ENCODE peak calls at places on chromosomes 7 and 10, in five cellular contexts. U, E, R, Q and P are unnamed samples.

GRCh38 chr7:2894118-2894940 is 50.2 kb upstream of the GNA12 start:
- DNase-seq in U (no peak), Q (no peak), R (no peak), E (no peak), P (no peak)

GRCh38 chr10:17961551-17962422 is 10.1 kb downstream of the SLC39A12 start:
- DNase-seq in R (no peak), E (no peak), Q (no peak), U (no peak), P (no peak)

GRCh38 chr10:88995156-88995876 is 4.7 kb downstream of the FAS start:
- DNase-seq in E (no peak), R (no peak), U (no peak), Q (no peak), P (no peak)

GRCh38 chr7:537911-538634 is 18.4 kb upstream of the PDGFA start:
- DNase-seq in R (peak), Q (no peak), U (peak), E (no peak), P (no peak)

GRCh38 chr7:91263359-91264082 is 712 bp upstream of the FZD1 start:
- DNase-seq in U (no peak), Q (no peak), R (peak), E (peak), P (no peak)

GRCh38 chr7:156819733-156820295 is 73.2 kb downstream of the LMBR1 start:
- DNase-seq in Q (no peak), U (no peak), R (no peak), E (no peak), P (no peak)

GRCh38 chr10:44053391-44053790 is 331.5 kb downstream of the CXCL12 start:
- DNase-seq in U (no peak), E (no peak), Q (no peak), R (no peak), P (no peak)

GRCh38 chr7:36652431-36652830 is 71.9 kb downstream of the AOAH start:
- DNase-seq in U (no peak), Q (no peak), R (no peak), E (no peak), P (no peak)

GRCh38 chr7:38673795-38674194 is 42.6 kb upstream of the AMPH start:
- DNase-seq in E (no peak), U (peak), Q (no peak), R (no peak), P (no peak)

GRCh38 chr7:29826904-29827303 is 20.6 kb downstream of the WIPF3 start:
- DNase-seq in U (no peak), E (no peak), R (no peak), Q (no peak), P (no peak)

GRCh38 chr10:126667568-126667967 is 2.9 kb downstream of the C10orf90 start:
- DNase-seq in R (no peak), Q (no peak), U (no peak), E (no peak), P (no peak)

GRCh38 chr10:30999084-30999712 is 32.5 kb downstream of the ZNF438 start:
- DNase-seq in U (no peak), Q (no peak), E (no peak), R (no peak), P (no peak)

GRCh38 chr10:62980697-62981495 is 152.2 kb upstream of the NRBF2 start:
- DNase-seq in U (no peak), Q (no peak), E (no peak), R (no peak), P (no peak)

GRCh38 chr7:4845740-4846142 is 16.1 kb downstream of the PAPOLB start:
- DNase-seq in E (peak), R (peak), Q (peak), U (no peak), P (no peak)

GRCh38 chr7:3283130-3283704 is 17.8 kb upstream of the SDK1 start:
- DNase-seq in U (no peak), Q (no peak), E (no peak), R (no peak), P (no peak)

GRCh38 chr10:68601490-68602265 is 41.5 kb downstream of the TET1 start:
- DNase-seq in Q (no peak), E (no peak), U (no peak), R (no peak), P (no peak)

GRCh38 chr10:77643795-77644468 is 6.3 kb upstream of the KCNMA1 start:
- DNase-seq in Q (no peak), E (peak), U (peak), R (peak), P (no peak)

GRCh38 chr10:119189811-119190282 is 11.2 kb upstream of the PRDX3 start:
- DNase-seq in U (no peak), E (no peak), R (no peak), Q (no peak), P (no peak)

GRCh38 chr7:129702316-129702715 is 90.8 kb downstream of the NRF1 start:
- DNase-seq in R (no peak), E (no peak), U (no peak), Q (no peak), P (no peak)

GRCh38 chr7:100477871-100478248 is 1.2 kb downstream of the TSC22D4 start:
- DNase-seq in R (no peak), U (no peak), Q (no peak), E (no peak), P (no peak)

GRCh38 chr10:86815035-86815617 is 58.7 kb downstream of the BMPR1A start:
- DNase-seq in R (no peak), U (no peak), Q (no peak), E (no peak), P (no peak)

GRCh38 chr10:75400769-75401568 is 595 bp downstream of the ZNF503 start:
- DNase-seq in U (peak), R (peak), E (peak), Q (no peak), P (no peak)

GRCh38 chr7:111903797-111904196 is 302.4 kb downstream of the DOCK4 start:
- DNase-seq in Q (no peak), R (no peak), E (no peak), U (no peak), P (no peak)

GRCh38 chr7:28686418-28686800 is 271.7 kb downstream of the TRIL start:
- DNase-seq in R (peak), Q (no peak), U (peak), E (no peak), P (no peak)

GRCh38 chr7:139618482-139619366 is 95.2 kb downstream of the CLEC2L start:
- DNase-seq in E (peak), R (peak), Q (no peak), U (peak), P (peak)

GRCh38 chr7:111855842-111856227 is 293.5 kb upstream of the IMMP2L start:
- DNase-seq in E (peak), U (no peak), Q (no peak), R (peak), P (no peak)

GRCh38 chr10:27464993-27465392 is 39.1 kb upstream of the RAB18 start:
- DNase-seq in Q (no peak), E (no peak), U (no peak), R (no peak), P (no peak)

GRCh38 chr10:68831961-68832455 is 4.7 kb downstream of the STOX1 start:
- DNase-seq in Q (no peak), E (no peak), U (no peak), R (no peak), P (no peak)

GRCh38 chr10:60661627-60662026 is 116.7 kb upstream of the CDK1 start:
- DNase-seq in E (no peak), Q (no peak), R (no peak), U (peak), P (no peak)

GRCh38 chr10:89810908-89811515 is 109.6 kb downstream of the KIF20B start:
- DNase-seq in E (no peak), R (no peak), U (no peak), Q (no peak), P (no peak)

GRCh38 chr7:92461027-92462003 is 14.0 kb downstream of the GATAD1 start:
- DNase-seq in R (peak), E (peak), Q (no peak), U (no peak), P (no peak)

GRCh38 chr10:95814011-95814727 is 58.2 kb downstream of the ENTPD1 start:
- DNase-seq in Q (no peak), R (no peak), U (peak), E (no peak), P (no peak)

GRCh38 chr7:153887756-153888591 is 164.2 kb upstream of the DPP6 start:
- DNase-seq in R (peak), Q (no peak), E (no peak), U (no peak), P (no peak)

GRCh38 chr7:69568266-69568665 is 30.0 kb upstream of the AUTS2 start:
- DNase-seq in R (no peak), Q (no peak), E (no peak), U (no peak), P (no peak)

GRCh38 chr10:101961591-101962498 is 94.1 kb downstream of the ARMH3 start:
- DNase-seq in Q (no peak), R (no peak), U (no peak), E (no peak), P (no peak)

GRCh38 chr10:69061305-69062161 is 26.4 kb upstream of the SRGN start:
- DNase-seq in U (peak), Q (peak), E (no peak), R (no peak), P (no peak)

GRCh38 chr10:87504667-87505365 is at the start of gene MINPP1:
- DNase-seq in Q (peak), E (peak), R (peak), U (peak), P (peak)

GRCh38 chr10:49174261-49174925 is 13.8 kb downstream of the TMEM273 start:
- DNase-seq in E (no peak), Q (peak), U (no peak), R (no peak), P (no peak)
- H3K27ac ChIP-seq in E (no peak), Q (no peak), U (no peak), R (no peak), P (no peak)

DNA sequence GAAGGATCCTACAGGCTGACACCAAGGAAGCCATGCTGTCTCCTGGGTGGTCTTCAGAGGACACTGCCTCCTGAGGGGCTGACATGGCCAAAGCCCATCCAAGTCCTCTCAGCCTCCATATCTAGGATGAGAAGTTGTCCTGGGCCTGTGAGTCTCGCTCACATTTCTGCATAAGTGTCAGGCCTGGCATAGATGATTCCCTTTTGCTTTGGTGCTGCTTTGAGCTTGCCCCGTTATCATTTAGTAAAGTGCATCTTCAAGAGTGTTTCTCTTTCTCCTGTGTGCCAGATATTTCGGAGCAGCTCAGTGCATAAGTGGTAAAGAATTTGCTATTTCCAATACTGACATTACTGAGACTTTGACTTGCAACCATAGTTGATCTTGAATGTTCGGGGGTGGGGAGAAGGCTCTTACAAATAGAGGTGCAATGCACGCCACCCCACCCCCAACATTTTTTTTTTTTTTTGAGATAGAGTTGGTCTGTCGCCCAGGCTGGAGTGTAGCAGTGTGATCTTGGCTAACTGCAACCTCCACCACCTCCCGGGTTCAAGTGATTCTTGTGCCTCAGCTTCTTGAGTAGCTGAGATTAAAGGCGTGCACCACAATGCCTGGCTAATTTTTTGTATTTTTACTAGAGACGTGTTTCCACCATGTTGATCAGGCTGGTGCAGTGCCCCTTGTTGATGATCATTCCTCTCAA is 9.1 kb downstream of the PTER start:
- DNase-seq in R (no peak), E (no peak), Q (no peak), U (no peak), P (no peak)
- H3K27ac ChIP-seq in R (no peak), E (no peak), Q (no peak), U (no peak), P (no peak)

GRCh38 chr10:51000164-51000563 is 74.1 kb upstream of the PRKG1 start:
- DNase-seq in Q (no peak), U (no peak), R (no peak), E (no peak), P (no peak)
- H3K27ac ChIP-seq in Q (peak), U (no peak), R (no peak), E (no peak), P (no peak)

DNA sequence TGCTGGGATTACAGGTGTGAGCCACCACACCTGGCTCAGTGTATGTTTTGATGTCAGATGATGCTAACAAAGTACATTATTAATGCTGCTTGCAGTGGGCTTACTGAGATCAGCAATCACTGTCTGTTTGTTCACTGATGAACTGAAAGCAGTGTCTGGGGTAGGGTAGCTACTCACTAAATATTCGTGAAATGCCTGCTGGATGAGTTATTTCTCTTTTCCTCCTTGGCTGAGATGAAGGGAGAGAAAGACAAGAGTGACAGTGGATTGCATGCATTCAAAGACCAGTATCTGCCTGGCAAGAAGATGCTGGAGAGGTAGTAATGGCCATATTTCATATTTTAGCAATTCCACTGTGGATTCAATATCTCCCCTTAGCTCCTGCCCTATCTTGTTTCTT is 32.3 kb downstream of the FAM107B start:
- DNase-seq in Q (no peak), R (no peak), E (no peak), U (no peak), P (no peak)
- H3K27ac ChIP-seq in Q (peak), R (no peak), E (no peak), U (no peak), P (no peak)

GRCh38 chr7:7970113-7970619 is 1.6 kb downstream of the GLCCI1 start:
- DNase-seq in U (no peak), Q (no peak), R (peak), E (peak), P (no peak)

GRCh38 chr7:7966141-7966734 is 2.4 kb upstream of the GLCCI1 start:
- DNase-seq in Q (no peak), U (no peak), R (no peak), E (no peak), P (no peak)

GRCh38 chr7:7968544-7969305 is at the start of gene GLCCI1:
- DNase-seq in E (peak), Q (peak), R (peak), U (peak), P (peak)

GRCh38 chr7:7969306-7970112 is 913 bp downstream of the GLCCI1 start:
- DNase-seq in E (peak), Q (peak), R (peak), U (peak), P (peak)

DNA sequence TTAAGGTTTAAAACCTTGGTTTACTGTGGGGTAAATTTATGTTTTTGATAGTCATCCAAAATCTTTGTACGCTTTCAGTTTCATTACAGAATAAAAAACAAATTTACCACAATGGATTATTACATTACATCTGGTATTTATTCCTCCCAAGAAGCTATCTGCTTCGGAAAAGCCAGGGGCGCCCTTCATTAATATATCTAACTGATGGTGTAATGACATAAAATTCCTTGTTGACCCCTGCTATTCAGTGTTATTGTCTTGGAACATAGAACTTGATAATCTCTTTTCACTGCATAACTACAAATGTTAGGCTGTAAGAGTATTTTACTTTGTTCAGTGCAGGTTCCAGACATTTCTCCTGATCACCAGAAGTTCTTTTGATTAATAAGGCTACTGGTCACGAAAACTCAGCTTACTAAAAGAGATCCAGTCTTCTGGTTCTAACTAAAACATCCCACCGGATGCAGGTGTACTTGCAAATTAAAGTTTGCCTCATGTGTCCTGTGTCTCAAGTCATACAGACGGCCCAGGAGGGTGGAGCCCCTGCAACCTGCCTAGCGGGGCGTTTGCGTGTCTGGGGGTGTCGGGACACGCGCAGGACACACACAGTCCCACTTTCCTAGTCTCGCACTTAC is 570 bp upstream of the GLCCI1 start:
- DNase-seq in E (no peak), R (no peak), U (no peak), Q (no peak), P (no peak)
- H3K27ac ChIP-seq in E (no peak), R (no peak), U (peak), Q (peak), P (peak)

DNA sequence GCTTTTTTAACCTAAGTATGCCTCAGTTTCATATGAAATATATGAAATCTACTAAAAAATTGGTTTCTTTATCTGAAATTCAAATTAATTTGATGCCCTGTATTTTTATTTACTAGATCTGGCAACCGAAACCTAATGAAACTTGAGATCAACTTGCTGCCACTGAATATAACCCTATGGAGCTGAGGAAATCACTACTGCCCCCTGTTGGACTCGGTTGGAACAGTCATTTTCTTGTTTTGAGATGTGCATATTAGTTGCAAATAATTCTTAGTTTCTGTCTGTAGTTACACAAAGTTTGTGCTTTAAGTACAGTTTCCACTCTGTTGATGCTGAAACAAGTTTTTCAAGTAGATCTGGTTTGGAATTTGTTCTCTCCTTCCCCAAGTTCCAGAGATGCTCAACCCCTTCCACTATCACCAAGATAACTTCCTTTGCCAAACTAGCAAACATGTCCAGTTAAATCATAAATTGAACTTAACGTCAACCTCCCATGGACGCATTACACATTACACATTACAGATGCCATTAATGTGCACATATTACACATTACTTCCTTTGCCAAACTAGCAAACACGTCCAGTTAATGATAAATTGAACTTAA is 22.2 kb upstream of the EXOC4 start:
- DNase-seq in U (no peak), E (peak), R (peak), Q (no peak), P (no peak)
- H3K27ac ChIP-seq in U (no peak), E (no peak), R (no peak), Q (no peak), P (no peak)

DNA sequence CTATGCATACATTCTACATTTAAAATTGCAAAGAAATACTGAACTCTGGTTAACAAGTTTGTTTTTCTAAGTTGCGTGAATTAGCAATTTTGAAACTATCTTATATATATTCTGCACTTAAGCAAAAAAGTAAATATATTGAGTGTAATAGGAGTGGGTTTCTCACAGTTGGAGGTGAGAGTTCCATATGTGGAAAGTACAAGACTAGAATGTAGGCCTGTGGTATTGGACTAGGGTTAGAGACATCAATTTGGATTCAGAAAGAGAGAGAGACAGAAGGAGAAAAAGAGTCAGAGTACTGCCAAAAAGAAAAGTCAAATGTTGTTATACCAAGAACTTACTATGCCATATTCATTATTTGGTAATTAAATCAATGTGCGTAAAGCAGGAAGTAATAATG is 47.3 kb upstream of the ITGB8 start:
- DNase-seq in R (no peak), Q (no peak), E (no peak), U (no peak), P (no peak)
- H3K27ac ChIP-seq in R (no peak), Q (no peak), E (no peak), U (no peak), P (no peak)

GRCh38 chr10:128062837-128063563 is 63.2 kb downstream of the MKI67 start:
- DNase-seq in E (no peak), R (no peak), Q (peak), U (no peak), P (no peak)
- H3K27ac ChIP-seq in E (no peak), R (peak), Q (peak), U (no peak), P (no peak)